ENCODE peak calls at places on chromosomes 2 and 18, in four cellular contexts. E is kidney epithelial cell, F is AG08395, X is putamen. D is an unnamed sample.
A peak's percentile ranks its signal among the peaks of the same experiment; 100 is the strongest.

GRCh38 chr2:127185720-127186119 is 34.4 kb downstream of the CYP27C1 start:
- DNase-seq in E (no peak), F (no peak), X (no peak), D (no peak)

GRCh38 chr18:3367491-3368091 is 82.4 kb upstream of the TGIF1 start:
- DNase-seq in E (no peak), F (peak; percentile 31), X (no peak), D (no peak)

GRCh38 chr2:177147093-177147694 is 65.4 kb upstream of the HNRNPA3 start:
- DNase-seq in E (no peak), F (peak; percentile 56), X (no peak), D (peak; percentile 49)

GRCh38 chr2:196291418-196291817 is 120.0 kb upstream of the STK17B start:
- DNase-seq in E (no peak), F (no peak), X (no peak), D (no peak)

GRCh38 chr2:240822280-240822847 is 2.3 kb upstream of the KIF1A start:
- DNase-seq in E (no peak), F (no peak), X (no peak), D (no peak)

GRCh38 chr2:44652701-44653100 is 288.8 kb upstream of the SIX3 start:
- DNase-seq in E (no peak), F (no peak), X (no peak), D (no peak)

GRCh38 chr2:65722028-65722427 is 289.6 kb upstream of the SPRED2 start:
- DNase-seq in E (no peak), F (no peak), X (no peak), D (no peak)

GRCh38 chr18:64791211-64791610 is 642.3 kb upstream of the LINC00305 start:
- DNase-seq in E (peak; percentile 47), F (no peak), X (no peak), D (no peak)

GRCh38 chr2:37837576-37838335 is 87.3 kb upstream of the RMDN2 start:
- DNase-seq in E (no peak), F (no peak), X (no peak), D (no peak)

GRCh38 chr2:86062043-86062442 is 43.6 kb downstream of the POLR1A start:
- DNase-seq in E (peak; percentile 38), F (peak; percentile 30), X (no peak), D (no peak)

GRCh38 chr2:13650586-13651180 is 933.9 kb downstream of the TRIB2 start:
- DNase-seq in E (no peak), F (no peak), X (no peak), D (no peak)

GRCh38 chr2:28661589-28662001 is 90.0 kb upstream of the PPP1CB start:
- DNase-seq in E (peak; percentile 81), F (peak; percentile 63), X (peak; percentile 13), D (peak; percentile 18)

GRCh38 chr18:499351-500229 is 911 bp downstream of the COLEC12 start:
- DNase-seq in E (peak; percentile 52), F (peak; percentile 56), X (no peak), D (no peak)

D was measured in globus pallidus.